ENCODE peak calls at places on chromosome 11, in seven cellular contexts. C, R, P, F, D, Q and M are unnamed samples.
A peak's percentile ranks its signal among the peaks of the same experiment; 100 is the strongest.

GRCh38 chr11:116773203-116774112 is 671 bp upstream of the BUD13 start:
- DNase-seq in F (peak; percentile 25), C (no peak), R (no peak), Q (no peak), D (peak; percentile 22), P (no peak), M (peak; percentile 44)

GRCh38 chr11:131504199-131504949 is 134.0 kb downstream of the NTM start:
- DNase-seq in P (no peak), R (no peak), F (no peak), D (no peak), C (no peak), Q (no peak), M (no peak)

GRCh38 chr11:111938687-111939160 is 1.6 kb downstream of the DIXDC1 start:
- DNase-seq in P (no peak), D (no peak), R (no peak), Q (no peak), C (no peak), F (peak; percentile 72), M (no peak)

GRCh38 chr11:8099291-8099899 is 18.4 kb downstream of the TUB start:
- DNase-seq in F (peak; percentile 89), Q (peak; percentile 68), R (peak; percentile 55), C (peak; percentile 61), P (peak; percentile 21), D (peak; percentile 43), M (peak; percentile 90)

GRCh38 chr11:96234866-96235441 is 108.0 kb downstream of the MAML2 start:
- DNase-seq in D (no peak), R (no peak), C (no peak), P (no peak), F (no peak), Q (no peak), M (no peak)

GRCh38 chr11:118175031-118175531 is 1.4 kb downstream of the SCN2B start:
- DNase-seq in Q (no peak), F (no peak), D (no peak), P (no peak), R (no peak), C (no peak), M (no peak)

GRCh38 chr11:130636672-130637463 is 188.4 kb downstream of the ADAMTS15 start:
- DNase-seq in Q (no peak), D (no peak), C (no peak), F (peak; percentile 90), P (no peak), R (no peak), M (no peak)

GRCh38 chr11:67416416-67417335 is 1.2 kb downstream of the CARNS1 start:
- DNase-seq in Q (peak; percentile 69), R (peak; percentile 79), D (no peak), P (no peak), C (no peak), F (no peak), M (no peak)

GRCh38 chr11:35990170-35990569 is 46.3 kb downstream of the LDLRAD3 start:
- DNase-seq in Q (no peak), P (no peak), C (no peak), D (no peak), R (no peak), F (no peak), M (no peak)

GRCh38 chr11:35804446-35805040 is 139.3 kb upstream of the LDLRAD3 start:
- DNase-seq in C (no peak), F (no peak), Q (no peak), D (no peak), P (no peak), R (no peak), M (no peak)

GRCh38 chr11:65954771-65955170 is 6.8 kb upstream of the SART1 start:
- DNase-seq in R (no peak), D (no peak), Q (no peak), F (no peak), P (no peak), C (no peak), M (no peak)

GRCh38 chr11:43573233-43573632 is 107.3 kb upstream of the HSD17B12 start:
- DNase-seq in D (no peak), R (no peak), C (no peak), F (peak; percentile 48), P (no peak), Q (no peak), M (no peak)

GRCh38 chr11:79336740-79337517 is 103.9 kb downstream of the TENM4 start:
- DNase-seq in P (no peak), C (no peak), F (no peak), D (no peak), R (no peak), Q (no peak), M (no peak)